ENCODE peak calls at places on chromosomes 1 and 21, in nine cellular contexts. One of them, this sample, is unnamed.

GRCh38 chr1:67629370-67630075 is 55.5 kb upstream of the GADD45A start:
- DNase-seq in neural crest cell: no peak
- DNase-seq in dorsolateral prefrontal cortex: no peak
- DNase-seq in endothelial cell: no peak
- DNase-seq in OCI-LY7: no peak
- DNase-seq in glutamatergic neuron: no peak
- DNase-seq in brain microvascular endothelial cell: no peak
- DNase-seq in esophagus muscularis mucosa: no peak
- DNase-seq in Calu3: no peak
- DNase-seq in this sample: no peak

GRCh38 chr21:17780539-17780938 is 38.6 kb downstream of the C21orf91 start:
- DNase-seq in neural crest cell: no peak
- DNase-seq in dorsolateral prefrontal cortex: no peak
- DNase-seq in endothelial cell: no peak
- DNase-seq in OCI-LY7: peak
- DNase-seq in glutamatergic neuron: no peak
- DNase-seq in brain microvascular endothelial cell: no peak
- DNase-seq in esophagus muscularis mucosa: no peak
- DNase-seq in Calu3: no peak
- DNase-seq in this sample: no peak

GRCh38 chr1:31483012-31483946 is 70.3 kb downstream of the SERINC2 start:
- DNase-seq in neural crest cell: no peak
- DNase-seq in dorsolateral prefrontal cortex: no peak
- DNase-seq in endothelial cell: no peak
- DNase-seq in OCI-LY7: no peak
- DNase-seq in glutamatergic neuron: peak
- DNase-seq in brain microvascular endothelial cell: no peak
- DNase-seq in esophagus muscularis mucosa: no peak
- DNase-seq in Calu3: peak
- DNase-seq in this sample: no peak

GRCh38 chr1:1832820-1833219 is 54.5 kb upstream of the NADK start:
- DNase-seq in neural crest cell: no peak
- DNase-seq in dorsolateral prefrontal cortex: no peak
- DNase-seq in endothelial cell: no peak
- DNase-seq in OCI-LY7: peak
- DNase-seq in glutamatergic neuron: no peak
- DNase-seq in brain microvascular endothelial cell: peak
- DNase-seq in esophagus muscularis mucosa: no peak
- DNase-seq in Calu3: no peak
- DNase-seq in this sample: no peak

GRCh38 chr1:55055951-55056631 is 16.7 kb downstream of the PCSK9 start:
- DNase-seq in neural crest cell: no peak
- DNase-seq in dorsolateral prefrontal cortex: no peak
- DNase-seq in endothelial cell: no peak
- DNase-seq in OCI-LY7: no peak
- DNase-seq in glutamatergic neuron: no peak
- DNase-seq in brain microvascular endothelial cell: no peak
- DNase-seq in esophagus muscularis mucosa: no peak
- DNase-seq in Calu3: no peak
- DNase-seq in this sample: no peak

GRCh38 chr1:200960948-200961340 is 62.6 kb downstream of the KIF21B start:
- DNase-seq in neural crest cell: no peak
- DNase-seq in dorsolateral prefrontal cortex: no peak
- DNase-seq in endothelial cell: no peak
- DNase-seq in OCI-LY7: peak
- DNase-seq in glutamatergic neuron: no peak
- DNase-seq in brain microvascular endothelial cell: no peak
- DNase-seq in esophagus muscularis mucosa: no peak
- DNase-seq in Calu3: no peak
- DNase-seq in this sample: no peak

GRCh38 chr1:240768979-240769378 is 157.0 kb upstream of the GREM2 start:
- DNase-seq in neural crest cell: no peak
- DNase-seq in dorsolateral prefrontal cortex: no peak
- DNase-seq in endothelial cell: no peak
- DNase-seq in OCI-LY7: no peak
- DNase-seq in glutamatergic neuron: no peak
- DNase-seq in brain microvascular endothelial cell: no peak
- DNase-seq in esophagus muscularis mucosa: no peak
- DNase-seq in Calu3: no peak
- DNase-seq in this sample: no peak

GRCh38 chr21:36615274-36615964 is 83.5 kb upstream of the SIM2 start:
- DNase-seq in neural crest cell: no peak
- DNase-seq in dorsolateral prefrontal cortex: no peak
- DNase-seq in endothelial cell: no peak
- DNase-seq in OCI-LY7: peak
- DNase-seq in glutamatergic neuron: no peak
- DNase-seq in brain microvascular endothelial cell: no peak
- DNase-seq in esophagus muscularis mucosa: no peak
- DNase-seq in Calu3: no peak
- DNase-seq in this sample: no peak

GRCh38 chr1:209704584-209704983 is at the start of gene HSD11B1:
- DNase-seq in neural crest cell: no peak
- DNase-seq in dorsolateral prefrontal cortex: peak
- DNase-seq in endothelial cell: no peak
- DNase-seq in OCI-LY7: no peak
- DNase-seq in glutamatergic neuron: no peak
- DNase-seq in brain microvascular endothelial cell: no peak
- DNase-seq in esophagus muscularis mucosa: no peak
- DNase-seq in Calu3: no peak
- DNase-seq in this sample: no peak

GRCh38 chr1:41844781-41845180 is 73.9 kb downstream of the HIVEP3 start:
- DNase-seq in neural crest cell: no peak
- DNase-seq in dorsolateral prefrontal cortex: no peak
- DNase-seq in endothelial cell: no peak
- DNase-seq in OCI-LY7: no peak
- DNase-seq in glutamatergic neuron: no peak
- DNase-seq in brain microvascular endothelial cell: no peak
- DNase-seq in esophagus muscularis mucosa: no peak
- DNase-seq in Calu3: no peak
- DNase-seq in this sample: no peak

DNA sequence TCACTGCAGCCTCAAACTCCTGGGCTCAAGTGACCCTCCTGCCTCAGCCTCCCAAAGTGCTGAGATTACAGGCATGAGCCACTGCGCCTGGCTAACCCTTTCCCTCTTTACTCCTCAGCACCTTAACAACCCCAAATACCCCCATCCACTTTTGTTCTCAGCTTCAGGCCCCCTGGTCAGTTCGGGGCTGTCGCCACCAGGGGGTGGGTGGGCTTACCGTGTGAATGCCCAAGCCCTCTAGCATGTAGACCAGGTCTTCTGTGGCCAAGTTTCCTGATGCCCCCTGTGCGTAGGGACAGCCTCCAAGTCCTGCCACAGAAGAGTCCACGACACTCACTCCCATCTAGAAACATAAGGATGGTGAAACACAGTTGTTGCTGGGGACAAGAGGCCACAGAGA is 3.6 kb upstream of the GALE start:
- DNase-seq in neural crest cell: no peak
- DNase-seq in dorsolateral prefrontal cortex: no peak
- DNase-seq in endothelial cell: peak
- DNase-seq in OCI-LY7: no peak
- DNase-seq in glutamatergic neuron: peak
- DNase-seq in brain microvascular endothelial cell: no peak
- DNase-seq in esophagus muscularis mucosa: no peak
- DNase-seq in Calu3: no peak
- DNase-seq in this sample: no peak
- TF ChIP-seq CTCF in neural crest cell: peak
- TF ChIP-seq CTCF in dorsolateral prefrontal cortex: peak
- TF ChIP-seq CTCF in endothelial cell: peak
- TF ChIP-seq CTCF in OCI-LY7: peak
- TF ChIP-seq CTCF in glutamatergic neuron: peak
- TF ChIP-seq CTCF in brain microvascular endothelial cell: peak
- TF ChIP-seq CTCF in esophagus muscularis mucosa: peak
- TF ChIP-seq CTCF in Calu3: no peak
- TF ChIP-seq CTCF in this sample: peak

GRCh38 chr21:45279446-45280177 is 8.1 kb downstream of the POFUT2 start:
- DNase-seq in neural crest cell: no peak
- DNase-seq in dorsolateral prefrontal cortex: no peak
- DNase-seq in endothelial cell: no peak
- DNase-seq in OCI-LY7: no peak
- DNase-seq in glutamatergic neuron: no peak
- DNase-seq in brain microvascular endothelial cell: no peak
- DNase-seq in esophagus muscularis mucosa: no peak
- DNase-seq in Calu3: no peak
- DNase-seq in this sample: no peak

GRCh38 chr21:45280178-45280821 is 7.4 kb downstream of the POFUT2 start:
- DNase-seq in neural crest cell: no peak
- DNase-seq in dorsolateral prefrontal cortex: no peak
- DNase-seq in endothelial cell: no peak
- DNase-seq in OCI-LY7: no peak
- DNase-seq in glutamatergic neuron: no peak
- DNase-seq in brain microvascular endothelial cell: no peak
- DNase-seq in esophagus muscularis mucosa: no peak
- DNase-seq in Calu3: no peak
- DNase-seq in this sample: peak

GRCh38 chr21:45277101-45278045 is 10.3 kb downstream of the POFUT2 start:
- DNase-seq in neural crest cell: no peak
- DNase-seq in dorsolateral prefrontal cortex: no peak
- DNase-seq in endothelial cell: no peak
- DNase-seq in OCI-LY7: no peak
- DNase-seq in glutamatergic neuron: no peak
- DNase-seq in brain microvascular endothelial cell: no peak
- DNase-seq in esophagus muscularis mucosa: no peak
- DNase-seq in Calu3: no peak
- DNase-seq in this sample: no peak

GRCh38 chr21:45276620-45277019 is 11.1 kb downstream of the POFUT2 start:
- DNase-seq in neural crest cell: no peak
- DNase-seq in dorsolateral prefrontal cortex: peak
- DNase-seq in endothelial cell: no peak
- DNase-seq in OCI-LY7: no peak
- DNase-seq in glutamatergic neuron: no peak
- DNase-seq in brain microvascular endothelial cell: no peak
- DNase-seq in esophagus muscularis mucosa: no peak
- DNase-seq in Calu3: no peak
- DNase-seq in this sample: no peak

GRCh38 chr21:45278156-45278911 is 9.4 kb downstream of the POFUT2 start:
- DNase-seq in neural crest cell: no peak
- DNase-seq in dorsolateral prefrontal cortex: no peak
- DNase-seq in endothelial cell: no peak
- DNase-seq in OCI-LY7: no peak
- DNase-seq in glutamatergic neuron: no peak
- DNase-seq in brain microvascular endothelial cell: no peak
- DNase-seq in esophagus muscularis mucosa: no peak
- DNase-seq in Calu3: no peak
- DNase-seq in this sample: no peak
- TF ChIP-seq CTCF in neural crest cell: no peak
- TF ChIP-seq CTCF in dorsolateral prefrontal cortex: no peak
- TF ChIP-seq CTCF in endothelial cell: no peak
- TF ChIP-seq CTCF in OCI-LY7: no peak
- TF ChIP-seq CTCF in glutamatergic neuron: no peak
- TF ChIP-seq CTCF in brain microvascular endothelial cell: no peak
- TF ChIP-seq CTCF in esophagus muscularis mucosa: no peak
- TF ChIP-seq CTCF in Calu3: no peak
- TF ChIP-seq CTCF in this sample: no peak

DNA sequence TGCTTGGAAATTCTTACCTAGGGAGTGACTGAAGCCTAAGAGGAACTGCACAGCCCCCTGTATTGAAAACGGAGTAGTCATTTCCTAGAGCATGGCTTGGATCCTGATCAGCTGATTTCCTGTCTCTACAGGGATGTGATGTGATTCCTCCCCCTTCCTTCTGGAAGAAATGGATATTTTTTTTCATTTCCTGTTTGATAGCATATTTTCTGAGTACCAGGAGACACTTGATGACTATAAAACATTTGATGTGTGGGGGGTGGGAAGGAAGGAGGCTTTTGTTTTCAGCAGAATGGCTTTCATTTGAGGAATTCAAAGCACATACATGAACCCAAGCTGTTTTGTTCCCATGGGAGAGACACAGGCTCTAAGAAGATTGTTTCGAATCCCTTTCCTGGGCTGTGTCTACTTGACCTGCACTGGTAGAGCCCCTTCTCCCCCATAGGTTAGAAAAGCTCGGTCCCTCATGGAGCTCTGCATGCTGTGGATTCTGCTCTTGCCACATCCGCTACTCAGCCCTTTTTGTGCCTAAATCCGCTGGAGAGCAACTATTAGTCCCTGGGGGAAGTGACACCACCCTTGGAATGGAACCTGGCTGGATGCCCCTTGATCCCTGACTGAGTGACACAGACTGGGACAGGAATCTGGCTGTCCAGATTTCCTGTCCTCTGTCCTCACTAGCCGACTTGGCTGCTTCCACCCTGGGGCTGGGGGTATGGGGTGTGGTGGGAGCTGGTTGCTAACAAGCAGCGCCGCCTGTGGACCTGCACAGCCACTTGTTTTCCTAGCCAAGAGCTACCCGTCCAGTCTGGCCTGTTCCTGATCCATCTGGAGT is 71.8 kb upstream of the MACF1 start:
- DNase-seq in neural crest cell: peak
- DNase-seq in dorsolateral prefrontal cortex: no peak
- DNase-seq in endothelial cell: peak
- DNase-seq in OCI-LY7: no peak
- DNase-seq in glutamatergic neuron: peak
- DNase-seq in brain microvascular endothelial cell: peak
- DNase-seq in esophagus muscularis mucosa: no peak
- DNase-seq in Calu3: peak
- DNase-seq in this sample: peak
- TF ChIP-seq CTCF in neural crest cell: peak
- TF ChIP-seq CTCF in dorsolateral prefrontal cortex: peak
- TF ChIP-seq CTCF in endothelial cell: peak
- TF ChIP-seq CTCF in OCI-LY7: no peak
- TF ChIP-seq CTCF in glutamatergic neuron: no peak
- TF ChIP-seq CTCF in brain microvascular endothelial cell: peak
- TF ChIP-seq CTCF in esophagus muscularis mucosa: peak
- TF ChIP-seq CTCF in Calu3: peak
- TF ChIP-seq CTCF in this sample: no peak

GRCh38 chr1:203216274-203217138 is 13.0 kb downstream of the CHIT1 start:
- DNase-seq in neural crest cell: peak
- DNase-seq in dorsolateral prefrontal cortex: no peak
- DNase-seq in endothelial cell: peak
- DNase-seq in OCI-LY7: peak
- DNase-seq in glutamatergic neuron: peak
- DNase-seq in brain microvascular endothelial cell: peak
- DNase-seq in esophagus muscularis mucosa: no peak
- DNase-seq in Calu3: peak
- DNase-seq in this sample: peak

GRCh38 chr1:203219171-203219570 is 10.3 kb downstream of the CHIT1 start:
- DNase-seq in neural crest cell: no peak
- DNase-seq in dorsolateral prefrontal cortex: no peak
- DNase-seq in endothelial cell: no peak
- DNase-seq in OCI-LY7: no peak
- DNase-seq in glutamatergic neuron: no peak
- DNase-seq in brain microvascular endothelial cell: no peak
- DNase-seq in esophagus muscularis mucosa: no peak
- DNase-seq in Calu3: no peak
- DNase-seq in this sample: peak

GRCh38 chr1:203215573-203215972 is 13.9 kb downstream of the CHIT1 start:
- DNase-seq in neural crest cell: no peak
- DNase-seq in dorsolateral prefrontal cortex: no peak
- DNase-seq in endothelial cell: no peak
- DNase-seq in OCI-LY7: no peak
- DNase-seq in glutamatergic neuron: peak
- DNase-seq in brain microvascular endothelial cell: no peak
- DNase-seq in esophagus muscularis mucosa: no peak
- DNase-seq in Calu3: no peak
- DNase-seq in this sample: no peak

GRCh38 chr1:203217668-203218067 is 11.8 kb downstream of the CHIT1 start:
- DNase-seq in neural crest cell: no peak
- DNase-seq in dorsolateral prefrontal cortex: no peak
- DNase-seq in endothelial cell: no peak
- DNase-seq in OCI-LY7: no peak
- DNase-seq in glutamatergic neuron: no peak
- DNase-seq in brain microvascular endothelial cell: no peak
- DNase-seq in esophagus muscularis mucosa: no peak
- DNase-seq in Calu3: no peak
- DNase-seq in this sample: no peak

GRCh38 chr1:203217139-203217621 is 12.3 kb downstream of the CHIT1 start:
- DNase-seq in neural crest cell: no peak
- DNase-seq in dorsolateral prefrontal cortex: no peak
- DNase-seq in endothelial cell: peak
- DNase-seq in OCI-LY7: no peak
- DNase-seq in glutamatergic neuron: no peak
- DNase-seq in brain microvascular endothelial cell: no peak
- DNase-seq in esophagus muscularis mucosa: no peak
- DNase-seq in Calu3: peak
- DNase-seq in this sample: no peak
- TF ChIP-seq CTCF in neural crest cell: no peak
- TF ChIP-seq CTCF in dorsolateral prefrontal cortex: no peak
- TF ChIP-seq CTCF in endothelial cell: no peak
- TF ChIP-seq CTCF in OCI-LY7: peak
- TF ChIP-seq CTCF in glutamatergic neuron: no peak
- TF ChIP-seq CTCF in brain microvascular endothelial cell: peak
- TF ChIP-seq CTCF in esophagus muscularis mucosa: no peak
- TF ChIP-seq CTCF in Calu3: no peak
- TF ChIP-seq CTCF in this sample: no peak